ENCODE peak calls at places on chromosome 9, in ten cellular contexts. One of them, this sample, is unnamed.

GRCh38 chr9:16387382-16387781 is 483.1 kb downstream of the BNC2 start:
- DNase-seq in heart left ventricle: no peak
- DNase-seq in retinal pigment epithelial cell: no peak
- DNase-seq in MCF 10A: no peak
- DNase-seq in transverse colon: no peak
- DNase-seq in fibroblast of lung: peak; percentile 16
- DNase-seq in lower lobe of right lung: no peak
- DNase-seq in GM20000: no peak
- DNase-seq in mesothelial cell of epicardium: no peak
- DNase-seq in dorsolateral prefrontal cortex: no peak
- DNase-seq in this sample: no peak

GRCh38 chr9:15293727-15294405 is 13.2 kb downstream of the TTC39B start:
- DNase-seq in heart left ventricle: no peak
- DNase-seq in retinal pigment epithelial cell: no peak
- DNase-seq in MCF 10A: no peak
- DNase-seq in transverse colon: no peak
- DNase-seq in fibroblast of lung: no peak
- DNase-seq in lower lobe of right lung: no peak
- DNase-seq in GM20000: no peak
- DNase-seq in mesothelial cell of epicardium: no peak
- DNase-seq in dorsolateral prefrontal cortex: no peak
- DNase-seq in this sample: no peak

GRCh38 chr9:20526500-20527319 is 95.6 kb downstream of the MLLT3 start:
- DNase-seq in heart left ventricle: no peak
- DNase-seq in retinal pigment epithelial cell: no peak
- DNase-seq in MCF 10A: peak; percentile 9
- DNase-seq in transverse colon: no peak
- DNase-seq in fibroblast of lung: peak; percentile 69
- DNase-seq in lower lobe of right lung: no peak
- DNase-seq in GM20000: no peak
- DNase-seq in mesothelial cell of epicardium: no peak
- DNase-seq in dorsolateral prefrontal cortex: no peak
- DNase-seq in this sample: no peak

GRCh38 chr9:109401169-109401989 is 80.5 kb upstream of the EPB41L4B start:
- DNase-seq in heart left ventricle: no peak
- DNase-seq in retinal pigment epithelial cell: peak; percentile 18
- DNase-seq in MCF 10A: peak; percentile 77
- DNase-seq in transverse colon: peak; percentile 59
- DNase-seq in fibroblast of lung: peak; percentile 37
- DNase-seq in lower lobe of right lung: peak; percentile 59
- DNase-seq in GM20000: peak; percentile 63
- DNase-seq in mesothelial cell of epicardium: peak; percentile 43
- DNase-seq in dorsolateral prefrontal cortex: no peak
- DNase-seq in this sample: peak; percentile 71

GRCh38 chr9:77744877-77745435 is 96.8 kb upstream of the GNA14 start:
- DNase-seq in heart left ventricle: no peak
- DNase-seq in retinal pigment epithelial cell: no peak
- DNase-seq in MCF 10A: no peak
- DNase-seq in transverse colon: no peak
- DNase-seq in fibroblast of lung: no peak
- DNase-seq in lower lobe of right lung: no peak
- DNase-seq in GM20000: no peak
- DNase-seq in mesothelial cell of epicardium: no peak
- DNase-seq in dorsolateral prefrontal cortex: no peak
- DNase-seq in this sample: no peak

GRCh38 chr9:17906204-17906840 is 327.5 kb downstream of the SH3GL2 start:
- DNase-seq in heart left ventricle: peak; percentile 60
- DNase-seq in retinal pigment epithelial cell: no peak
- DNase-seq in MCF 10A: no peak
- DNase-seq in transverse colon: peak; percentile 59
- DNase-seq in fibroblast of lung: no peak
- DNase-seq in lower lobe of right lung: peak; percentile 35
- DNase-seq in GM20000: peak; percentile 10
- DNase-seq in mesothelial cell of epicardium: peak; percentile 32
- DNase-seq in dorsolateral prefrontal cortex: no peak
- DNase-seq in this sample: no peak

GRCh38 chr9:128558431-128559310 is 6.3 kb downstream of the SPTAN1 start:
- DNase-seq in heart left ventricle: peak; percentile 83
- DNase-seq in retinal pigment epithelial cell: peak; percentile 89
- DNase-seq in MCF 10A: peak; percentile 77
- DNase-seq in transverse colon: peak; percentile 85
- DNase-seq in fibroblast of lung: peak; percentile 93
- DNase-seq in lower lobe of right lung: peak; percentile 74
- DNase-seq in GM20000: peak; percentile 77
- DNase-seq in mesothelial cell of epicardium: peak; percentile 53
- DNase-seq in dorsolateral prefrontal cortex: peak; percentile 89
- DNase-seq in this sample: peak; percentile 75

GRCh38 chr9:68457803-68458202 is 82.9 kb downstream of the TMEM252 start:
- DNase-seq in heart left ventricle: no peak
- DNase-seq in retinal pigment epithelial cell: no peak
- DNase-seq in MCF 10A: no peak
- DNase-seq in transverse colon: no peak
- DNase-seq in fibroblast of lung: no peak
- DNase-seq in lower lobe of right lung: no peak
- DNase-seq in GM20000: no peak
- DNase-seq in mesothelial cell of epicardium: no peak
- DNase-seq in dorsolateral prefrontal cortex: no peak
- DNase-seq in this sample: no peak

GRCh38 chr9:116174347-116174746 is 20.8 kb downstream of the PAPPA start:
- DNase-seq in heart left ventricle: no peak
- DNase-seq in retinal pigment epithelial cell: no peak
- DNase-seq in MCF 10A: peak; percentile 85
- DNase-seq in transverse colon: no peak
- DNase-seq in fibroblast of lung: no peak
- DNase-seq in lower lobe of right lung: no peak
- DNase-seq in GM20000: no peak
- DNase-seq in mesothelial cell of epicardium: no peak
- DNase-seq in dorsolateral prefrontal cortex: no peak
- DNase-seq in this sample: no peak

GRCh38 chr9:85263288-85263687 is 478.5 kb downstream of the AGTPBP1 start:
- DNase-seq in heart left ventricle: no peak
- DNase-seq in retinal pigment epithelial cell: no peak
- DNase-seq in MCF 10A: no peak
- DNase-seq in transverse colon: no peak
- DNase-seq in fibroblast of lung: no peak
- DNase-seq in lower lobe of right lung: no peak
- DNase-seq in GM20000: no peak
- DNase-seq in mesothelial cell of epicardium: no peak
- DNase-seq in dorsolateral prefrontal cortex: no peak
- DNase-seq in this sample: no peak

GRCh38 chr9:135296783-135297715 is 182.5 kb upstream of the PPP1R26 start:
- DNase-seq in heart left ventricle: no peak
- DNase-seq in retinal pigment epithelial cell: no peak
- DNase-seq in MCF 10A: no peak
- DNase-seq in transverse colon: no peak
- DNase-seq in fibroblast of lung: no peak
- DNase-seq in lower lobe of right lung: no peak
- DNase-seq in GM20000: no peak
- DNase-seq in mesothelial cell of epicardium: no peak
- DNase-seq in dorsolateral prefrontal cortex: no peak
- DNase-seq in this sample: no peak

GRCh38 chr9:121691890-121692289 is 40.5 kb downstream of the DAB2IP start:
- DNase-seq in heart left ventricle: peak; percentile 14
- DNase-seq in retinal pigment epithelial cell: no peak
- DNase-seq in MCF 10A: no peak
- DNase-seq in transverse colon: no peak
- DNase-seq in fibroblast of lung: no peak
- DNase-seq in lower lobe of right lung: no peak
- DNase-seq in GM20000: no peak
- DNase-seq in mesothelial cell of epicardium: no peak
- DNase-seq in dorsolateral prefrontal cortex: no peak
- DNase-seq in this sample: no peak

GRCh38 chr9:121688681-121689080 is 37.2 kb downstream of the DAB2IP start:
- DNase-seq in heart left ventricle: peak; percentile 21
- DNase-seq in retinal pigment epithelial cell: no peak
- DNase-seq in MCF 10A: no peak
- DNase-seq in transverse colon: no peak
- DNase-seq in fibroblast of lung: no peak
- DNase-seq in lower lobe of right lung: peak; percentile 22
- DNase-seq in GM20000: no peak
- DNase-seq in mesothelial cell of epicardium: no peak
- DNase-seq in dorsolateral prefrontal cortex: peak; percentile 15
- DNase-seq in this sample: peak; percentile 38

GRCh38 chr9:121689461-121690157 is 38.2 kb downstream of the DAB2IP start:
- DNase-seq in heart left ventricle: peak; percentile 34
- DNase-seq in retinal pigment epithelial cell: no peak
- DNase-seq in MCF 10A: no peak
- DNase-seq in transverse colon: no peak
- DNase-seq in fibroblast of lung: no peak
- DNase-seq in lower lobe of right lung: peak; percentile 35
- DNase-seq in GM20000: no peak
- DNase-seq in mesothelial cell of epicardium: no peak
- DNase-seq in dorsolateral prefrontal cortex: peak; percentile 8
- DNase-seq in this sample: no peak

GRCh38 chr9:121690766-121691165 is 39.3 kb downstream of the DAB2IP start:
- DNase-seq in heart left ventricle: peak; percentile 14
- DNase-seq in retinal pigment epithelial cell: no peak
- DNase-seq in MCF 10A: no peak
- DNase-seq in transverse colon: no peak
- DNase-seq in fibroblast of lung: no peak
- DNase-seq in lower lobe of right lung: peak; percentile 12
- DNase-seq in GM20000: no peak
- DNase-seq in mesothelial cell of epicardium: no peak
- DNase-seq in dorsolateral prefrontal cortex: no peak
- DNase-seq in this sample: no peak

GRCh38 chr9:121690316-121690715 is 38.9 kb downstream of the DAB2IP start:
- DNase-seq in heart left ventricle: peak; percentile 25
- DNase-seq in retinal pigment epithelial cell: peak; percentile 75
- DNase-seq in MCF 10A: no peak
- DNase-seq in transverse colon: no peak
- DNase-seq in fibroblast of lung: no peak
- DNase-seq in lower lobe of right lung: peak; percentile 39
- DNase-seq in GM20000: no peak
- DNase-seq in mesothelial cell of epicardium: no peak
- DNase-seq in dorsolateral prefrontal cortex: peak; percentile 16
- DNase-seq in this sample: no peak
- TF ChIP-seq CTCF in heart left ventricle: no peak
- TF ChIP-seq CTCF in retinal pigment epithelial cell: no peak
- TF ChIP-seq CTCF in MCF 10A: no peak
- TF ChIP-seq CTCF in transverse colon: no peak
- TF ChIP-seq CTCF in fibroblast of lung: no peak
- TF ChIP-seq CTCF in lower lobe of right lung: no peak
- TF ChIP-seq CTCF in GM20000: no peak
- TF ChIP-seq CTCF in mesothelial cell of epicardium: no peak
- TF ChIP-seq CTCF in dorsolateral prefrontal cortex: no peak
- TF ChIP-seq CTCF in this sample: no peak

DNA sequence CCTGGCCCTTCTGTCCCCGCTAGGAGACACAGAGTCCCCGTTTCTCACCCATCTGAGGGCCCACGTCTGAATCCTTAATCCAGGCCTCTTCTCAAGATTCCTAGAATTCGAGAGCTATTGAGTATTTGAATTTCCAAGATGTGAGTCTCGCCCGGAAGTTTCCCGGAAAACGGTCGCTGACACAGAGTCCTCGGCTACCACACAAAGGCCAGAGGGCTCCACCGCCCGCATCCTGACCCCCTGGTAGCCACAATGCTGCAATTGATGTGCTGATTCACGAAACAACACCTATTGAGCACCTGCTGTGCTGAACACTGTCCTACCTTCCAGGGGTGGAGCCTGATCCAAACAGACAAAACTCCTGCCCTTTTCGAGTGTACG is 668 bp upstream of the FBP1 start:
- DNase-seq in heart left ventricle: no peak
- DNase-seq in retinal pigment epithelial cell: no peak
- DNase-seq in MCF 10A: no peak
- DNase-seq in transverse colon: peak; percentile 25
- DNase-seq in fibroblast of lung: no peak
- DNase-seq in lower lobe of right lung: no peak
- DNase-seq in GM20000: no peak
- DNase-seq in mesothelial cell of epicardium: no peak
- DNase-seq in dorsolateral prefrontal cortex: no peak
- DNase-seq in this sample: no peak
- TF ChIP-seq CTCF in heart left ventricle: no peak
- TF ChIP-seq CTCF in retinal pigment epithelial cell: no peak
- TF ChIP-seq CTCF in MCF 10A: no peak
- TF ChIP-seq CTCF in transverse colon: no peak
- TF ChIP-seq CTCF in fibroblast of lung: no peak
- TF ChIP-seq CTCF in lower lobe of right lung: no peak
- TF ChIP-seq CTCF in GM20000: no peak
- TF ChIP-seq CTCF in mesothelial cell of epicardium: no peak
- TF ChIP-seq CTCF in dorsolateral prefrontal cortex: no peak
- TF ChIP-seq CTCF in this sample: no peak

GRCh38 chr9:127418037-127418471 is 6.1 kb upstream of the ZNF79 start:
- DNase-seq in heart left ventricle: no peak
- DNase-seq in retinal pigment epithelial cell: no peak
- DNase-seq in MCF 10A: peak; percentile 14
- DNase-seq in transverse colon: no peak
- DNase-seq in fibroblast of lung: no peak
- DNase-seq in lower lobe of right lung: no peak
- DNase-seq in GM20000: no peak
- DNase-seq in mesothelial cell of epicardium: no peak
- DNase-seq in dorsolateral prefrontal cortex: no peak
- DNase-seq in this sample: no peak

GRCh38 chr9:127415158-127415557 is 9.0 kb upstream of the ZNF79 start:
- DNase-seq in heart left ventricle: no peak
- DNase-seq in retinal pigment epithelial cell: no peak
- DNase-seq in MCF 10A: no peak
- DNase-seq in transverse colon: no peak
- DNase-seq in fibroblast of lung: no peak
- DNase-seq in lower lobe of right lung: no peak
- DNase-seq in GM20000: no peak
- DNase-seq in mesothelial cell of epicardium: no peak
- DNase-seq in dorsolateral prefrontal cortex: no peak
- DNase-seq in this sample: no peak

GRCh38 chr9:127419306-127419705 is 4.9 kb upstream of the ZNF79 start:
- DNase-seq in heart left ventricle: no peak
- DNase-seq in retinal pigment epithelial cell: no peak
- DNase-seq in MCF 10A: no peak
- DNase-seq in transverse colon: no peak
- DNase-seq in fibroblast of lung: no peak
- DNase-seq in lower lobe of right lung: no peak
- DNase-seq in GM20000: no peak
- DNase-seq in mesothelial cell of epicardium: no peak
- DNase-seq in dorsolateral prefrontal cortex: no peak
- DNase-seq in this sample: no peak

GRCh38 chr9:127417130-127418036 is 6.8 kb upstream of the ZNF79 start:
- DNase-seq in heart left ventricle: no peak
- DNase-seq in retinal pigment epithelial cell: no peak
- DNase-seq in MCF 10A: peak; percentile 94
- DNase-seq in transverse colon: no peak
- DNase-seq in fibroblast of lung: peak; percentile 33
- DNase-seq in lower lobe of right lung: no peak
- DNase-seq in GM20000: no peak
- DNase-seq in mesothelial cell of epicardium: no peak
- DNase-seq in dorsolateral prefrontal cortex: no peak
- DNase-seq in this sample: no peak

GRCh38 chr9:127415657-127416056 is 8.5 kb upstream of the ZNF79 start:
- DNase-seq in heart left ventricle: no peak
- DNase-seq in retinal pigment epithelial cell: no peak
- DNase-seq in MCF 10A: no peak
- DNase-seq in transverse colon: no peak
- DNase-seq in fibroblast of lung: no peak
- DNase-seq in lower lobe of right lung: no peak
- DNase-seq in GM20000: no peak
- DNase-seq in mesothelial cell of epicardium: no peak
- DNase-seq in dorsolateral prefrontal cortex: no peak
- DNase-seq in this sample: no peak
- TF ChIP-seq CTCF in heart left ventricle: no peak
- TF ChIP-seq CTCF in retinal pigment epithelial cell: no peak
- TF ChIP-seq CTCF in MCF 10A: no peak
- TF ChIP-seq CTCF in transverse colon: no peak
- TF ChIP-seq CTCF in fibroblast of lung: no peak
- TF ChIP-seq CTCF in lower lobe of right lung: no peak
- TF ChIP-seq CTCF in GM20000: no peak
- TF ChIP-seq CTCF in mesothelial cell of epicardium: no peak
- TF ChIP-seq CTCF in dorsolateral prefrontal cortex: no peak
- TF ChIP-seq CTCF in this sample: no peak

GRCh38 chr9:92986175-92987110 is 39.1 kb downstream of the FGD3 start:
- DNase-seq in heart left ventricle: no peak
- DNase-seq in retinal pigment epithelial cell: no peak
- DNase-seq in MCF 10A: no peak
- DNase-seq in transverse colon: no peak
- DNase-seq in fibroblast of lung: no peak
- DNase-seq in lower lobe of right lung: no peak
- DNase-seq in GM20000: no peak
- DNase-seq in mesothelial cell of epicardium: no peak
- DNase-seq in dorsolateral prefrontal cortex: no peak
- DNase-seq in this sample: peak; percentile 76
- TF ChIP-seq CTCF in heart left ventricle: no peak
- TF ChIP-seq CTCF in retinal pigment epithelial cell: peak; percentile 54
- TF ChIP-seq CTCF in MCF 10A: no peak
- TF ChIP-seq CTCF in transverse colon: no peak
- TF ChIP-seq CTCF in fibroblast of lung: peak; percentile 42
- TF ChIP-seq CTCF in lower lobe of right lung: peak; percentile 54
- TF ChIP-seq CTCF in GM20000: no peak
- TF ChIP-seq CTCF in mesothelial cell of epicardium: peak; percentile 34
- TF ChIP-seq CTCF in dorsolateral prefrontal cortex: peak; percentile 34
- TF ChIP-seq CTCF in this sample: peak; percentile 42